ENCODE peak calls at places on chromosomes 7 and 10, in six cellular contexts. S, H, G, Z, D and N are unnamed samples.
A peak's percentile ranks its signal among the peaks of the same experiment; 100 is the strongest.

GRCh38 chr10:12264204-12264908 is 68.4 kb downstream of the CDC123 start:
- DNase-seq in Z (peak; percentile 90), H (peak; percentile 99), D (peak; percentile 77), G (peak; percentile 57), S (peak; percentile 67), N (peak; percentile 69)

GRCh38 chr7:156816943-156817572 is 75.9 kb downstream of the LMBR1 start:
- DNase-seq in D (no peak), Z (no peak), G (no peak), S (peak; percentile 13), H (no peak), N (no peak)

GRCh38 chr10:92868557-92868956 is 20.2 kb downstream of the EXOC6 start:
- DNase-seq in Z (no peak), H (no peak), D (no peak), G (no peak), S (no peak), N (no peak)

GRCh38 chr7:21429786-21430574 is 2.1 kb downstream of the SP4 start:
- DNase-seq in H (no peak), Z (no peak), S (no peak), D (no peak), G (no peak), N (no peak)

GRCh38 chr7:135862586-135863361 is 114.2 kb upstream of the FAM180A start:
- DNase-seq in G (no peak), Z (peak; percentile 85), S (no peak), D (no peak), H (no peak), N (no peak)

GRCh38 chr10:95360122-95360715 is 69.4 kb upstream of the PDLIM1 start:
- DNase-seq in H (no peak), D (no peak), S (no peak), Z (no peak), G (no peak), N (no peak)

GRCh38 chr10:132158122-132158741 is 28.5 kb upstream of the DPYSL4 start:
- DNase-seq in H (no peak), G (no peak), S (peak; percentile 59), D (no peak), Z (peak; percentile 64), N (no peak)

GRCh38 chr10:51052152-51052551 is 22.1 kb upstream of the PRKG1 start:
- DNase-seq in D (no peak), Z (no peak), G (no peak), H (no peak), S (no peak), N (no peak)

GRCh38 chr7:142603870-142604448 is 145.3 kb upstream of the PRSS1 start:
- DNase-seq in D (no peak), H (no peak), G (no peak), Z (peak; percentile 72), S (peak; percentile 68), N (peak; percentile 23)

GRCh38 chr7:110386006-110386405 is 704.9 kb upstream of the LRRN3 start:
- DNase-seq in Z (no peak), G (no peak), S (no peak), D (no peak), H (no peak), N (no peak)

GRCh38 chr7:155214328-155214986 is 83.2 kb upstream of the INSIG1 start:
- DNase-seq in H (no peak), G (no peak), S (no peak), Z (no peak), D (no peak), N (peak; percentile 73)

GRCh38 chr7:152866125-152866524 is 106.6 kb downstream of the ACTR3B start:
- DNase-seq in G (no peak), H (no peak), D (no peak), S (no peak), Z (no peak), N (no peak)

GRCh38 chr7:53119514-53119933 is 84.1 kb downstream of the POM121L12 start:
- DNase-seq in Z (no peak), H (no peak), G (no peak), D (no peak), S (no peak), N (no peak)

GRCh38 chr7:151806938-151807775 is 69.8 kb downstream of the PRKAG2 start:
- DNase-seq in H (no peak), D (no peak), Z (no peak), S (no peak), G (no peak), N (no peak)

GRCh38 chr10:60666221-60666620 is 112.1 kb upstream of the CDK1 start:
- DNase-seq in Z (no peak), S (no peak), D (no peak), G (no peak), H (no peak), N (no peak)

GRCh38 chr10:78805176-78805575 is 263.6 kb upstream of the ZMIZ1 start:
- DNase-seq in H (no peak), Z (peak; percentile 90), S (no peak), D (peak; percentile 74), G (peak; percentile 22), N (peak; percentile 84)

GRCh38 chr10:112956631-112957350 is 6.7 kb downstream of the TCF7L2 start:
- DNase-seq in G (no peak), H (no peak), D (no peak), Z (no peak), S (no peak), N (peak; percentile 10)

GRCh38 chr10:28980264-28980663 is 302.9 kb downstream of the BAMBI start:
- DNase-seq in G (no peak), D (no peak), Z (peak; percentile 43), S (no peak), H (no peak), N (no peak)

GRCh38 chr7:101420436-101420835 is 57.8 kb downstream of the COL26A1 start:
- DNase-seq in Z (peak; percentile 80), S (no peak), D (no peak), H (no peak), G (peak; percentile 63), N (no peak)

GRCh38 chr7:47352394-47352968 is 229.4 kb downstream of the TNS3 start:
- DNase-seq in G (no peak), S (no peak), Z (no peak), H (no peak), D (no peak), N (no peak)

GRCh38 chr7:47357398-47357797 is 224.5 kb downstream of the TNS3 start:
- DNase-seq in S (no peak), H (no peak), D (no peak), Z (no peak), G (peak; percentile 2), N (no peak)

GRCh38 chr7:47355684-47356083 is 226.2 kb downstream of the TNS3 start:
- DNase-seq in G (peak; percentile 45), H (no peak), D (no peak), Z (no peak), S (no peak), N (no peak)

GRCh38 chr7:47356261-47356660 is 225.7 kb downstream of the TNS3 start:
- DNase-seq in D (no peak), G (no peak), S (no peak), H (no peak), Z (no peak), N (no peak)

DNA sequence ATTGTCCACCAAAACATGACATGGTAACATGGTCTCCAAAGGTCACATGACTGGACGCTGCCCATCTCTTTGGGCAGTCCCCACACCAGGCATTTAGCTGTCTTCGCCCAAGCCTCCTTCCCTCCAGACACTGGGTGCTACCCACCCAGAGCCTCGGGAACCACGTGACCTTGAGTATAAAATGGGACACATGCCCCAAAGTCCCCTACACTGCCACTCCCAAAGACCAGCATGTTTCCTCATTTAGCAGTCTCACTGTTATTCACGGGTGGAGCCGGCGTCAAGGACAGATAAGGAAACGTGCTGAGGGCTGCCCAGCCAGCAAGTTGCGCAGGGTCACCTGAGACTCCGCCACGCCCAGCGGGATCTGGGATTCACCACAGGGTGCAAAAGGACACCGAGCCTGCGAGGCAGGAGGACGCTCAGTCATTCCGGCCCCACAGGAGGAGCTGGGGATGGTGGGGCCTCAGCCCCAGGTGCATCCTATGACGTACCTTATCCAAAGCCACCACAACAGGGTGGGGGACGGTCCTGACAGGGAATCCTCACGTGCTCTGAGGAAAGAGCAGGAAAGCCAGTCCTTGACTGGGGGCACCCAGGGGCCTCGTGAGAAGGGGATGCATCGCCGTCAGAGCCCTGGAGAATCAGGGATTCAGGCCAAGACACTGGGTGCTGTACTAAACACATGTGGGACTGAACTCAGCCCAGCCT is 226.9 kb downstream of the TNS3 start:
- DNase-seq in S (no peak), D (peak; percentile 57), H (no peak), Z (no peak), G (peak; percentile 46), N (no peak)
- H3K4me3 ChIP-seq in S (no peak overlapping the region), D (no peak overlapping the region), H (no peak overlapping the region), Z (no peak overlapping the region), G (no peak overlapping the region), N (no peak overlapping the region)

DNA sequence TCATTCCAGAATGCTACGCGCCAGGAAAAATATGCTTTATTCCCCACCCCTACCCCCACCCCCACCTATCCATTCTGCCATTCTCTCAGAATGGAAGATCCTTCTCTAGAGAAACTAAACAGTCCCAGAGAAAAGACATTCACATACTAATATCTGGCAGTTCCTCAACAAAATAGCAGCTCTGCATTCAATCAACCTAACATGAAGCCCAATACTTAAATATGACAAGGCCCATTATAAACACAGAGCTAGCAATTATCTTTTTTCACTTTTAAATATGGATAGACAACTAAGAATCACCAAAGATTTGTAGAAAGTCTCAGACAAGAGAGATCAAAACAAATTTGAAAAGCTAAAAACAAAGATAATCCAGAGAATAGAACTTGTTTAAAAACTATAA is 16.3 kb downstream of the CACUL1 start:
- DNase-seq in H (no peak), G (no peak), S (no peak), D (no peak), Z (no peak), N (no peak)
- H3K4me1 ChIP-seq in H (peaks cover 5% of the 10 kb centered on the region), G (peaks cover 50% of the 10 kb centered on the region), S (peaks cover 20% of the 10 kb centered on the region), D (peaks cover 85% of the 10 kb centered on the region), Z (peaks cover 2% of the 10 kb centered on the region), N (no peaks in the 10 kb centered on the region)

GRCh38 chr7:18864967-18865366 is 252.5 kb downstream of the TWIST1 start:
- DNase-seq in S (no peak), D (no peak), Z (no peak), H (no peak), G (no peak), N (no peak)

GRCh38 chr7:18861514-18861913 is 255.9 kb downstream of the TWIST1 start:
- DNase-seq in G (no peak), S (no peak), Z (no peak), D (no peak), H (peak; percentile 11), N (no peak)

GRCh38 chr7:18872344-18872743 is 245.1 kb downstream of the TWIST1 start:
- DNase-seq in S (no peak), H (no peak), D (no peak), Z (no peak), G (no peak), N (no peak)

DNA sequence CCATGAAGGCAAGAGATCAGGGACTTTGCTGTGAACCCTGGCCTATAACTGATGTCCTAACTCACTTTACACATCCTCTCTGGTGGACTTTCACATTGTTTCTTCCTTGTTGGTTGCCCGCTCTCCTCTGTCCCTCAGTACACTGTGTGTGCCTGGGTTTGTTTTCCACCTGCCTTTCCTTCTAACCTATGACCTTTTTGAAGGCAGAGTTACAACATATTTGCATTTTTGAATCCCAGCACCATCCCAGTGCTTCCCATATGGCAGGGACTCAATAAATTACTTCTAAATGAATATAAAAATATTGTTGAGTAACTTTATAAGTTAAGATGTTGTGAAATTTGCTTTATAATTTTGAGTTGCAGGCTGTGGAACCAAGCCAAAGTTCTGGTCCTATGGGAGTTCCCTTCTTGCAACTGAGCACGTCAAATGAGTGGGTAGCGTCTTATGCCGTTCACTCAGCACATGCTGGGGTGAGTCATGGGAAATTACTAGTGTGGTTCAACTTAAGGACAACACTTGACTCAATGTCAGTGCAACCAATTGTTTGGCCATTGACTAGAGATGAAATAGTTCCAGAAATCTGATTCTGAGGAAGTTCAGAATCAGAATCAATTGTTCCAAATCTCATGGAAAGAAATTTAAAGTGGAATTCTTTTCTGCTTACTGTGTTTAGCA is 250.9 kb downstream of the TWIST1 start:
- DNase-seq in G (peak; percentile 52), Z (no peak), S (no peak), D (peak; percentile 57), H (peak; percentile 19), N (no peak)
- H3K27ac ChIP-seq in G (no peak overlapping the region), Z (no peak overlapping the region), S (no peak overlapping the region), D (peak overlapping the region; percentile 67), H (no peak overlapping the region), N (no peak overlapping the region)

GRCh38 chr7:99098824-99099498 is 44.9 kb downstream of the SMURF1 start:
- DNase-seq in H (no peak), Z (peak; percentile 83), S (no peak), D (no peak), G (no peak), N (no peak)
- H3K4me3 ChIP-seq in H (no peak overlapping the region), Z (no peak overlapping the region), S (no peak overlapping the region), D (no peak overlapping the region), G (no peak overlapping the region), N (no peak overlapping the region)